ENCODE peak calls at places on chromosomes 5 and 9, in seven cellular contexts. Y, G, V, W, T, Q and U are unnamed samples.

GRCh38 chr5:50730336-50730735 is 63.9 kb downstream of the PARP8 start:
- DNase-seq in Y (no peak), G (no peak), V (no peak), W (no peak), T (no peak), Q (no peak), U (no peak)

GRCh38 chr9:71741841-71742648 is 26.3 kb downstream of the CEMIP2 start:
- DNase-seq in Y (no peak), G (no peak), V (no peak), W (no peak), T (no peak), Q (no peak), U (no peak)

GRCh38 chr9:13845460-13845859 is 468.5 kb downstream of the NFIB start:
- DNase-seq in Y (no peak), G (no peak), V (no peak), W (no peak), T (no peak), Q (no peak), U (no peak)

GRCh38 chr9:81083062-81083461 is 606.3 kb downstream of the TLE1 start:
- DNase-seq in Y (no peak), G (peak), V (no peak), W (no peak), T (no peak), Q (no peak), U (no peak)

GRCh38 chr5:154771383-154771901 is 16.3 kb downstream of the LARP1 start:
- DNase-seq in Y (no peak), G (peak), V (no peak), W (no peak), T (no peak), Q (no peak), U (no peak)

GRCh38 chr5:177291735-177292134 is 11.8 kb downstream of the RAB24 start:
- DNase-seq in Y (no peak), G (no peak), V (no peak), W (no peak), T (no peak), Q (no peak), U (no peak)

GRCh38 chr9:14452539-14452938 is 138.6 kb upstream of the NFIB start:
- DNase-seq in Y (no peak), G (no peak), V (no peak), W (no peak), T (no peak), Q (no peak), U (no peak)

GRCh38 chr5:140725799-140726471 is 25.7 kb downstream of the ZMAT2 start:
- DNase-seq in Y (peak), G (peak), V (peak), W (no peak), T (peak), Q (peak), U (peak)

GRCh38 chr5:96931605-96932004 is 4.3 kb upstream of the LNPEP start:
- DNase-seq in Y (no peak), G (no peak), V (no peak), W (no peak), T (peak), Q (no peak), U (no peak)

GRCh38 chr5:12141496-12141895 is 237.2 kb upstream of the CTNND2 start:
- DNase-seq in Y (no peak), G (no peak), V (no peak), W (no peak), T (no peak), Q (no peak), U (no peak)

GRCh38 chr9:137095664-137096517 is 9.1 kb downstream of the MAN1B1 start:
- DNase-seq in Y (no peak), G (no peak), V (peak), W (peak), T (no peak), Q (peak), U (no peak)

GRCh38 chr9:120531683-120532300 is 48.2 kb downstream of the CDK5RAP2 start:
- DNase-seq in Y (no peak), G (peak), V (no peak), W (no peak), T (no peak), Q (no peak), U (peak)

GRCh38 chr5:55535199-55535905 is 588 bp upstream of the PLPP1 start:
- DNase-seq in Y (peak), G (no peak), V (no peak), W (no peak), T (no peak), Q (no peak), U (no peak)

GRCh38 chr5:133829786-133830185 is 138.6 kb downstream of the C5orf15 start:
- DNase-seq in Y (no peak), G (no peak), V (no peak), W (no peak), T (no peak), Q (no peak), U (no peak)

GRCh38 chr9:128392302-128393152 is 21.4 kb downstream of the URM1 start:
- DNase-seq in Y (no peak), G (no peak), V (no peak), W (no peak), T (no peak), Q (no peak), U (no peak)

GRCh38 chr9:1458503-1458902 is 408.3 kb downstream of the DMRT2 start:
- DNase-seq in Y (no peak), G (no peak), V (no peak), W (no peak), T (no peak), Q (no peak), U (peak)

GRCh38 chr5:116562669-116563068 is 12.0 kb downstream of the SEMA6A start:
- DNase-seq in Y (no peak), G (no peak), V (no peak), W (no peak), T (no peak), Q (no peak), U (no peak)

GRCh38 chr5:170219615-170220014 is 13.2 kb upstream of the C5orf58 start:
- DNase-seq in Y (no peak), G (peak), V (no peak), W (no peak), T (no peak), Q (no peak), U (peak)

GRCh38 chr9:100668024-100668423 is 90.1 kb downstream of the CAVIN4 start:
- DNase-seq in Y (no peak), G (no peak), V (no peak), W (no peak), T (no peak), Q (no peak), U (no peak)

GRCh38 chr5:83368317-83368716 is 103.2 kb upstream of the VCAN start:
- DNase-seq in Y (no peak), G (peak), V (no peak), W (no peak), T (no peak), Q (no peak), U (peak)

GRCh38 chr5:67209141-67209771 is 12.7 kb upstream of the CD180 start:
- DNase-seq in Y (peak), G (peak), V (peak), W (no peak), T (peak), Q (peak), U (peak)

GRCh38 chr9:134658378-134658955 is 16.9 kb downstream of the COL5A1 start:
- DNase-seq in Y (no peak), G (no peak), V (no peak), W (no peak), T (no peak), Q (no peak), U (no peak)

GRCh38 chr9:70491798-70492736 is 77.6 kb upstream of the KLF9 start:
- DNase-seq in Y (no peak), G (no peak), V (no peak), W (no peak), T (no peak), Q (no peak), U (no peak)

GRCh38 chr5:135038829-135039525 is 4.9 kb upstream of the PITX1 start:
- DNase-seq in Y (no peak), G (peak), V (no peak), W (no peak), T (no peak), Q (no peak), U (no peak)

GRCh38 chr9:34279431-34279830 is 49.6 kb downstream of the KIF24 start:
- DNase-seq in Y (peak), G (no peak), V (no peak), W (no peak), T (no peak), Q (no peak), U (no peak)

GRCh38 chr5:178537467-178538381 is 52.5 kb downstream of the COL23A1 start:
- DNase-seq in Y (no peak), G (no peak), V (no peak), W (no peak), T (no peak), Q (no peak), U (no peak)

GRCh38 chr9:18114559-18114958 is 359.4 kb upstream of the ADAMTSL1 start:
- DNase-seq in Y (no peak), G (peak), V (no peak), W (no peak), T (no peak), Q (no peak), U (no peak)

GRCh38 chr5:169695919-169696490 is 58.9 kb downstream of the DOCK2 start:
- DNase-seq in Y (no peak), G (peak), V (no peak), W (no peak), T (no peak), Q (no peak), U (peak)

GRCh38 chr9:95317893-95318211 is 343 bp upstream of the FANCC start:
- DNase-seq in Y (no peak), G (no peak), V (no peak), W (no peak), T (no peak), Q (no peak), U (no peak)

GRCh38 chr5:174419523-174420132 is 304.8 kb upstream of the MSX2 start:
- DNase-seq in Y (peak), G (peak), V (peak), W (peak), T (no peak), Q (peak), U (peak)

GRCh38 chr5:143807401-143807800 is 4.6 kb upstream of the HMHB1 start:
- DNase-seq in Y (no peak), G (no peak), V (no peak), W (no peak), T (no peak), Q (no peak), U (no peak)

GRCh38 chr9:86494644-86495081 is 140.5 kb upstream of the TUT7 start:
- DNase-seq in Y (no peak), G (no peak), V (no peak), W (no peak), T (no peak), Q (no peak), U (no peak)

GRCh38 chr5:62731011-62731410 is 152.4 kb downstream of the LRRC70 start:
- DNase-seq in Y (no peak), G (no peak), V (no peak), W (no peak), T (no peak), Q (no peak), U (no peak)

GRCh38 chr9:96417610-96418073 is 528 bp downstream of the ZNF367 start:
- DNase-seq in Y (no peak), G (peak), V (peak), W (peak), T (no peak), Q (no peak), U (no peak)

GRCh38 chr9:126146254-126147145 is 180.1 kb upstream of the MVB12B start:
- DNase-seq in Y (no peak), G (no peak), V (peak), W (no peak), T (peak), Q (no peak), U (no peak)